ENCODE peak calls at places on chromosome 17, in six cellular contexts. M is uterus, I is HS-5, Y is GM12892, R is Peyer's patch, Z is NCI-H1694. N is an unnamed sample.

GRCh38 chr17:63960006-63960405 is 12.7 kb downstream of the SCN4A start:
- DNase-seq in M (no peak), I (no peak), Y (no peak), R (no peak), Z (no peak), N (no peak)

GRCh38 chr17:82106697-82107305 is 8.8 kb upstream of the FASN start:
- DNase-seq in M (peak), I (no peak), Y (no peak), R (no peak), Z (no peak), N (no peak)

GRCh38 chr17:34850023-34850422 is 111.2 kb downstream of the CCT6B start:
- DNase-seq in M (no peak), I (no peak), Y (no peak), R (no peak), Z (peak), N (no peak)

GRCh38 chr17:2783310-2784030 is 12.8 kb upstream of the RAP1GAP2 start:
- DNase-seq in M (no peak), I (no peak), Y (no peak), R (no peak), Z (no peak), N (no peak)

GRCh38 chr17:13909901-13910519 is 159.3 kb upstream of the COX10 start:
- DNase-seq in M (no peak), I (no peak), Y (no peak), R (no peak), Z (no peak), N (no peak)

GRCh38 chr17:39064374-39064773 is 87.1 kb downstream of the PLXDC1 start:
- DNase-seq in M (peak), I (peak), Y (no peak), R (no peak), Z (no peak), N (peak)

GRCh38 chr17:75731086-75731715 is 9.9 kb downstream of the ITGB4 start:
- DNase-seq in M (no peak), I (no peak), Y (no peak), R (no peak), Z (no peak), N (no peak)

GRCh38 chr17:59165933-59166342 is 10.4 kb downstream of the PRR11 start:
- DNase-seq in M (no peak), I (no peak), Y (no peak), R (peak), Z (peak), N (no peak)

GRCh38 chr17:76726231-76726765 is at the start of gene JMJD6:
- DNase-seq in M (peak), I (peak), Y (peak), R (peak), Z (peak), N (peak)